ENCODE peak calls at places on chromosome 16, in eight cellular contexts. U is heart left ventricle; A is prostate gland; O is breast epithelium; I is Caco-2; V is CD8-positive, alpha-beta T cell; Y is Peyer's patch; M is OCI-LY7. R is an unnamed sample. For H3K4me1, the result is how much of the 10 kb centered on the place peaks cover.

GRCh38 chr16:70693231-70693671 is 7.4 kb upstream of the MTSS2 start:
- DNase-seq in I (no peak), O (no peak), U (peak), Y (no peak), A (no peak), V (no peak), M (no peak), R (no peak)

GRCh38 chr16:87560428-87561199 is 41.7 kb upstream of the JPH3 start:
- DNase-seq in O (no peak), M (peak), A (no peak), Y (peak), I (peak), V (no peak), U (peak), R (no peak)

GRCh38 chr16:68097895-68098294 is 12.7 kb downstream of the NFATC3 start:
- DNase-seq in O (no peak), U (no peak), V (no peak), A (no peak), Y (no peak), M (no peak), I (no peak), R (no peak)

GRCh38 chr16:9107025-9107970 is 15.9 kb downstream of the HAPSTR1 start:
- DNase-seq in V (no peak), A (no peak), U (no peak), I (no peak), M (no peak), Y (no peak), O (no peak), R (no peak)

GRCh38 chr16:49469930-49470451 is 96.4 kb downstream of the C16orf78 start:
- DNase-seq in Y (peak), V (no peak), M (no peak), A (no peak), O (no peak), I (no peak), U (no peak), R (no peak)

GRCh38 chr16:11784048-11784780 is 12.8 kb downstream of the ZC3H7A start:
- DNase-seq in A (no peak), O (no peak), I (no peak), Y (no peak), M (no peak), U (no peak), V (no peak), R (no peak)

GRCh38 chr16:54957403-54957802 is 26.7 kb downstream of the IRX5 start:
- DNase-seq in M (peak), I (peak), U (no peak), A (no peak), O (no peak), Y (no peak), V (no peak), R (no peak)

GRCh38 chr16:3668626-3669025 is 14.1 kb downstream of the DNASE1 start:
- DNase-seq in A (no peak), V (no peak), M (no peak), I (no peak), Y (no peak), U (no peak), O (no peak), R (no peak)

GRCh38 chr16:65116216-65116615 is 5.6 kb downstream of the CDH11 start:
- DNase-seq in O (no peak), V (no peak), Y (no peak), M (no peak), A (no peak), U (no peak), I (no peak), R (no peak)

GRCh38 chr16:57569306-57569946 is 27.0 kb downstream of the ADGRG5 start:
- DNase-seq in A (no peak), Y (no peak), I (no peak), U (no peak), V (no peak), O (no peak), M (no peak), R (no peak)
- H3K4me1 ChIP-seq in A (under half), Y (under half), I (under half), U (under half), V (under half), O (under half), M (under half), R (under half)

DNA sequence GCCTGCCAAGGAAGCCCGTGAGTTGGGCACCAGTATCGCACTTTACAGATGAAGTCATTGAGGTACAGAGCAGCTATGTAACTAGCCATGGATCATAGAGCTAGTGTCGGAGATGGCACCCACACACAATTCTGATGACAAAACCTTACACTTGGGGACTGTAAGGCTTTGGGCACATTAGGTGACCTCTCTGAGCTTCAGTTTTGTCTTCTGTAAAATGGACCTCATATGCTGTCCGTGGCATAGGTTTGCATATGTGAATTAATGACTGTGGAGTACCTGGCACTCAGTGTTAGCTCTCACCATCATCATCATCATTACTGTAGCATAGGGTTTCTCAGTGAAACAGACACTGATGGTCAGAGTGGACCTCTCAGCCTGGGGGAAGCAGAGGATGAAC is 50.3 kb downstream of the CMIP start:
- DNase-seq in A (no peak), V (no peak), U (no peak), Y (no peak), I (no peak), O (no peak), M (no peak), R (no peak)
- H3K4me1 ChIP-seq in A (under half), V (under half), U (under half), Y (under half), I (under half), O (under half), M (under half), R (under half)

GRCh38 chr16:1377406-1378010 is 25.8 kb downstream of the GNPTG start:
- DNase-seq in O (no peak), V (no peak), Y (no peak), A (no peak), U (no peak), I (no peak), M (no peak), R (no peak)

GRCh38 chr16:1378087-1378803 is 26.5 kb downstream of the GNPTG start:
- DNase-seq in M (no peak), Y (no peak), U (no peak), V (no peak), I (no peak), O (no peak), A (no peak), R (no peak)

GRCh38 chr16:1379863-1380174 is 28.1 kb downstream of the GNPTG start:
- DNase-seq in M (no peak), Y (no peak), I (no peak), V (no peak), A (no peak), O (no peak), U (no peak), R (no peak)

GRCh38 chr16:1379054-1379862 is 27.5 kb downstream of the GNPTG start:
- DNase-seq in U (peak), I (peak), O (peak), Y (peak), A (peak), M (peak), V (peak), R (peak)

GRCh38 chr16:1378804-1379053 is 27.0 kb downstream of the GNPTG start:
- DNase-seq in Y (no peak), I (no peak), O (no peak), M (no peak), A (no peak), V (no peak), U (no peak), R (no peak)
- H3K4me1 ChIP-seq in Y (under half), I (under half), O (under half), M (under half), A (under half), V (under half), U (under half), R (under half)

GRCh38 chr16:85172465-85173071 is 60.3 kb upstream of the CIBAR2 start:
- DNase-seq in I (peak), V (no peak), A (no peak), U (peak), M (no peak), Y (peak), O (no peak), R (no peak)
- H3K4me1 ChIP-seq in I (half or more), V (under half), A (under half), U (under half), M (under half), Y (under half), O (under half), R (under half)

DNA sequence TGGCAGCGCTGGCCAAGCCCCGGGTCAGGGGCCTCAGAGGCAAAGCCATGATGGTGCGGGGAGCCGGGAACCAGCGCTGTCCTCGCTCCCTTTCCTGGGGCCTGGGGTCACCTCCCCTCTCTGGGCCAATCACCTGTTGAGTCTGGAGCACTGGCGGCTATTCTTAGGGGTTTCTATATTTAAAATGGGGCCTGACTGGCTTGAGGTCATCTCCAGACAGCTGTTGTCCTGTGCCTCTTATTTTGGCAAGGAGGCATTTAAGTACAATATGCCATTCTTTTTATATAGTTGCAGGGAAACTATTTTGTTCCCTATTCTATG is at the start of gene COX6A2:
- DNase-seq in M (no peak), U (peak), Y (no peak), A (no peak), O (no peak), I (no peak), V (no peak), R (no peak)
- H3K4me1 ChIP-seq in M (under half), U (under half), Y (under half), A (under half), O (under half), I (under half), V (under half), R (under half)